ENCODE peak calls at places on chromosomes 6 and 20, in nine cellular contexts. L is skeletal muscle cell; O is stimulated activated CD8-positive, alpha-beta memory T cell treated with anti-CD3 and anti-CD28 coated beads, Interleukin-4, amount 100 ng/mL, for 1 hour; Y is cardiac fibroblast; I is HuH-7.5; E is anterior cingulate cortex; R is AG08395; P is HCT116; W is AML-193. Z is an unnamed sample.

GRCh38 chr6:167855825-167856425 is 29.2 kb downstream of the AFDN start:
- DNase-seq in L (peak; percentile 94), O (no peak), Y (peak; percentile 99), I (no peak), E (no peak), R (peak; percentile 83), P (peak; percentile 19), W (no peak), Z (peak; percentile 94)

GRCh38 chr6:161949531-161949930 is 675.7 kb upstream of the AGPAT4 start:
- DNase-seq in L (no peak), O (no peak), Y (no peak), I (no peak), E (no peak), R (peak; percentile 4), P (no peak), W (no peak), Z (no peak)

GRCh38 chr20:10194166-10194565 is 24.5 kb upstream of the SNAP25 start:
- DNase-seq in L (no peak), O (no peak), Y (no peak), I (no peak), E (no peak), R (no peak), P (no peak), W (no peak), Z (no peak)

GRCh38 chr6:126701799-126702198 is 361.9 kb downstream of the CENPW start:
- DNase-seq in L (no peak), O (no peak), Y (no peak), I (no peak), E (no peak), R (peak; percentile 3), P (no peak), W (no peak), Z (no peak)

GRCh38 chr6:138157986-138158638 is 3.6 kb upstream of the ARFGEF3 start:
- DNase-seq in L (no peak), O (no peak), Y (peak; percentile 2), I (peak; percentile 51), E (no peak), R (no peak), P (no peak), W (no peak), Z (no peak)

GRCh38 chr20:45552456-45552855 is 5.3 kb upstream of the EPPIN start:
- DNase-seq in L (no peak), O (no peak), Y (no peak), I (no peak), E (no peak), R (no peak), P (no peak), W (no peak), Z (no peak)

GRCh38 chr6:28142446-28142845 is 763 bp downstream of the ZKSCAN8 start:
- DNase-seq in L (no peak), O (no peak), Y (peak; percentile 46), I (no peak), E (no peak), R (no peak), P (no peak), W (peak; percentile 15), Z (no peak)

GRCh38 chr6:127201321-127201720 is 65.3 kb upstream of the RNF146 start:
- DNase-seq in L (no peak), O (no peak), Y (peak; percentile 79), I (no peak), E (no peak), R (peak; percentile 56), P (no peak), W (no peak), Z (peak; percentile 57)

GRCh38 chr6:166862287-166862977 is 93.9 kb downstream of the RNASET2 start:
- DNase-seq in L (no peak), O (no peak), Y (no peak), I (no peak), E (no peak), R (peak; percentile 8), P (no peak), W (no peak), Z (no peak)

GRCh38 chr6:132456700-132457143 is 55.4 kb upstream of the MOXD1 start:
- DNase-seq in L (peak; percentile 11), O (no peak), Y (no peak), I (no peak), E (no peak), R (peak; percentile 69), P (no peak), W (peak; percentile 47), Z (peak; percentile 17)

GRCh38 chr20:50311308-50312001 is 120.8 kb downstream of the CEBPB start:
- DNase-seq in L (no peak), O (no peak), Y (no peak), I (no peak), E (no peak), R (no peak), P (no peak), W (no peak), Z (no peak)

GRCh38 chr6:17820055-17820454 is 113.3 kb upstream of the NUP153 start:
- DNase-seq in L (no peak), O (no peak), Y (no peak), I (no peak), E (no peak), R (no peak), P (no peak), W (no peak), Z (no peak)

GRCh38 chr20:32358883-32359632 is 927 bp downstream of the ASXL1 start:
- DNase-seq in L (no peak), O (peak; percentile 42), Y (peak; percentile 67), I (peak; percentile 70), E (peak; percentile 13), R (peak; percentile 77), P (no peak), W (peak; percentile 9), Z (no peak)

GRCh38 chr6:144064831-144065668 is 30.3 kb downstream of the SF3B5 start:
- DNase-seq in L (no peak), O (no peak), Y (no peak), I (no peak), E (no peak), R (no peak), P (no peak), W (peak; percentile 51), Z (no peak)

GRCh38 chr6:138517635-138518034 is 18.3 kb upstream of the NHSL1 start:
- DNase-seq in L (no peak), O (peak; percentile 16), Y (peak; percentile 69), I (peak; percentile 25), E (no peak), R (peak; percentile 52), P (peak; percentile 39), W (peak; percentile 75), Z (peak; percentile 57)